ENCODE peak calls at places on chromosomes 6 and 20, in five cellular contexts. A is progenitor cell of endocrine pancreas, T is fibroblast of mammary gland, W is HFF-Myc, N is AG04450. X is an unnamed sample.

GRCh38 chr6:35610830-35611229 is 77.9 kb downstream of the FKBP5 start:
- DNase-seq in T (no peak), A (no peak), W (no peak), N (no peak), X (no peak)

GRCh38 chr20:6994452-6994851 is 227.0 kb downstream of the BMP2 start:
- DNase-seq in T (peak), N (no peak), A (no peak), W (no peak), X (peak)

GRCh38 chr6:104407957-104408356 is 451.8 kb downstream of the HACE1 start:
- DNase-seq in W (no peak), A (no peak), T (no peak), N (no peak), X (no peak)

GRCh38 chr6:21823371-21823770 is 229.8 kb downstream of the SOX4 start:
- DNase-seq in W (no peak), T (no peak), A (no peak), N (no peak), X (no peak)

GRCh38 chr20:35618372-35619131 is 2.9 kb downstream of the SPAG4 start:
- DNase-seq in A (no peak), T (peak), W (no peak), N (no peak), X (peak)

GRCh38 chr6:9999806-10000205 is 415.1 kb downstream of the TFAP2A start:
- DNase-seq in T (no peak), A (no peak), N (no peak), W (no peak), X (no peak)

GRCh38 chr6:145838305-145838704 is 23.7 kb upstream of the FBXO30 start:
- DNase-seq in T (no peak), N (no peak), A (no peak), W (no peak), X (peak)

GRCh38 chr6:48388045-48388444 is 277.0 kb upstream of the PTCHD4 start:
- DNase-seq in W (no peak), A (no peak), T (no peak), N (no peak), X (no peak)

GRCh38 chr6:126307859-126308258 is 32.1 kb upstream of the CENPW start:
- DNase-seq in W (peak), N (peak), A (no peak), T (peak), X (peak)

GRCh38 chr20:53133134-53133533 is 161.0 kb downstream of the TSHZ2 start:
- DNase-seq in N (no peak), T (no peak), A (no peak), W (no peak), X (no peak)

GRCh38 chr20:25083141-25083772 is 1.3 kb upstream of the VSX1 start:
- DNase-seq in N (no peak), W (no peak), T (no peak), A (no peak), X (no peak)

GRCh38 chr6:31768717-31769257 is 6.3 kb downstream of the SAPCD1 start:
- DNase-seq in A (no peak), T (no peak), N (no peak), W (no peak), X (no peak)

GRCh38 chr20:9256359-9256758 is 187.5 kb downstream of the PLCB4 start:
- DNase-seq in T (no peak), N (no peak), A (no peak), W (no peak), X (no peak)

GRCh38 chr20:17622851-17623508 is 53.1 kb downstream of the DSTN start:
- DNase-seq in T (no peak), A (no peak), N (no peak), W (no peak), X (no peak)

GRCh38 chr6:143680157-143680556 is 2.4 kb downstream of the PHACTR2 start:
- DNase-seq in W (no peak), T (no peak), N (no peak), A (no peak), X (peak)

GRCh38 chr6:159169557-159170332 is 545 bp downstream of the FNDC1 start:
- DNase-seq in N (no peak), T (peak), A (peak), W (no peak), X (peak)

GRCh38 chr6:137190710-137191109 is 17.3 kb upstream of the IL22RA2 start:
- DNase-seq in A (no peak), N (no peak), W (no peak), T (no peak), X (no peak)

GRCh38 chr6:137191670-137192069 is 18.2 kb upstream of the IL22RA2 start:
- DNase-seq in T (peak), A (no peak), W (no peak), N (no peak), X (no peak)

GRCh38 chr6:137191238-137191637 is 17.8 kb upstream of the IL22RA2 start:
- DNase-seq in T (no peak), N (no peak), W (no peak), A (no peak), X (no peak)

GRCh38 chr6:137193256-137194070 is 20.0 kb upstream of the IL22RA2 start:
- DNase-seq in T (no peak), N (no peak), A (no peak), W (no peak), X (no peak)

DNA sequence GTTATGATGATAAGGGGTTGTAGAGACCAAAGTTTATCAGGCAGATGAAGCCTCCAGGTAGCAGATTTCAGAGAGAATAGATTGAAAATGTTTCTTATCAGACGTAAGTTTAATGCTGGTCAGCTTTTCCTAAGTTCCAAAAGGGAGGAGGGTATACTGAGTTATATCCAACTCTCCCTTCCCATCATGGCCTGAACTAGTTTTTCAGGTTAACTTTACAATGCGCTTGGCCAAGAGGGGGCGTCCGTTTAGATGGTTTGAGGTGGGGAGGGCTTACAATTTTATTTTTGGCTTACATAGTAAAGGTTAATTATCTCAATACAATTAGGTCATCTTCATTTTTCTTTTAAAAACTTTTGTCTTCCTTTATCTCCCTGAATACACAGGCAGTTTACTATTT is 19.4 kb upstream of the IL22RA2 start:
- DNase-seq in W (no peak), A (no peak), N (no peak), T (no peak), X (no peak)
- TF ChIP-seq CTCF in W (no peak), A (no peak), N (no peak), T (no peak), X (no peak)

GRCh38 chr20:51381557-51381956 is 161.0 kb downstream of the NFATC2 start:
- DNase-seq in A (no peak), N (no peak), W (no peak), T (no peak), X (no peak)
- TF ChIP-seq CTCF in A (no peak), N (no peak), W (no peak), T (no peak), X (no peak)

DNA sequence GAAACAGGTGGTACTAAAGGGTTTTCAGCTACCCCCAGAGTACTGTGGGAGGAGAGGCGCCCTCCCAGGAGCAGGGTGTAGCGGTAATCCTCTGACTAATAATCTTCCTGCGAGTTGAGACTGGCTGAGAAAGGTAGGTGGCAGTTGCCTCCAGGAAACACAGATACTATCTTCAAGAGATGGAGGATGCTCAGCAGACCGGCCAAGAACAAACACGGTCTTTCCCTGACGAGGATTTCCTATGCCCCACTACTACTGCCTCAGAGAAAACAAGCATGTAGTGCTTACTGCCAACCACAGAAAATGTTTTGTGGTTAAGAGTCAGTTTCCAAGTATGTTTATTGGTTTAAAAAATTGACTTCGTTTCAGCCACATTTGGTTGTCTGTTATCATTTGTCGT is 26.8 kb downstream of the C6orf89 start:
- DNase-seq in N (peak), W (peak), A (no peak), T (peak), X (peak)
- TF ChIP-seq CTCF in N (no peak), W (no peak), A (no peak), T (no peak), X (no peak)

DNA sequence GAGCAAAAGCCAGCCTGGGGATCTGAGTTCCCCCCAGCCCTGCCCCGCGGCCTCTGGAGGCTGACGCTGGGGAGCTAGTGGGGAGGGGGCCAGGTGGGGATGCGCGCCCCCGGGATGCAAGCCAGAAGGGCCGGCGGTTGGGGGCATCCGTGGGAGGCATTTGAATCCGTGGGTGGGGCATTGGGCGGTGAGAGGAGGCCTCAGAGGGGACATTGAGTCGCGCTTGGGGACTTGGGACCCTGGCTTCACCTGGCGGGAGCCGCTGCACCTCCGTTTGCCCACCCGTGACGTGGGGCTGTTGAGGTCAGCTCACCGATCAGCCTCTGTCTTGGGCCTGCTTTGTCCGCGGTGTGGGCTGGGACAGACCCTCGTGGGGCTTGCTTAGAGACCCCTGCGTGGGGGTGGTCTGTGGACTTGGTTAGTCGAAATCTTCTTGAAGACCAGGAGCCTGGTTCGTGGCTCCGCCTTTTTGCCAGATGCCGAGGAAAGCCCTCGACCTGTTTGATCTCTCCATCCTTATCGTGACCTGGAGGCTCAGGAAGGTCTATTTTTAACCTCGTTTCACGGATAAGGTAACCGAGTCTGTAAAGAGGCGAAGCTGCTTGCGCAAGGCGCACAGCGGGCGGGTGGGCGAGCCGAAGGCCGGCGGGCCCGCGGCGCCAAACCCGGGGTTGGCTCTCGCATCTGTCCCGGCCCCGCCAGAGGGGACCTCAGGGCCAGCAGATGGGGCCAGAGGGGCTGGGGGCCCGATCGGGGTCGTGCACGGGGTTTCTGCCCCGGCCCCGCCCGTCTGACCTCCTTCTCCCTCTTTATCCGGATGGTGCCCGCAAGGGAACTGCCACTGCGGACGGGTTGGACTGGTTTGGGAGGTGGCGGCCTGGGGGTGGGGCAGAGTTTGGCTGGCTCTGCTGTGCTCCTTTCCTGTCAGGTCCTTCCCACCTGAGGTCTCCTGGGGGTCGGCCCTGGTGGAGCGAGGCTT is 8.3 kb downstream of the FAM110A start:
- DNase-seq in T (no peak), A (peak), N (no peak), W (no peak), X (no peak)
- TF ChIP-seq CTCF in T (no peak), A (peak), N (no peak), W (no peak), X (no peak)

GRCh38 chr6:98627129-98627775 is 207.1 kb upstream of the POU3F2 start:
- DNase-seq in W (no peak), A (no peak), T (no peak), N (no peak), X (no peak)
- TF ChIP-seq CTCF in W (no peak), A (no peak), T (no peak), N (no peak), X (no peak)

GRCh38 chr6:165676435-165677068 is 13.5 kb upstream of the PDE10A start:
- DNase-seq in A (no peak), W (no peak), T (peak), N (no peak), X (peak)
- TF ChIP-seq CTCF in A (no peak), W (no peak), T (peak), N (no peak), X (peak)

DNA sequence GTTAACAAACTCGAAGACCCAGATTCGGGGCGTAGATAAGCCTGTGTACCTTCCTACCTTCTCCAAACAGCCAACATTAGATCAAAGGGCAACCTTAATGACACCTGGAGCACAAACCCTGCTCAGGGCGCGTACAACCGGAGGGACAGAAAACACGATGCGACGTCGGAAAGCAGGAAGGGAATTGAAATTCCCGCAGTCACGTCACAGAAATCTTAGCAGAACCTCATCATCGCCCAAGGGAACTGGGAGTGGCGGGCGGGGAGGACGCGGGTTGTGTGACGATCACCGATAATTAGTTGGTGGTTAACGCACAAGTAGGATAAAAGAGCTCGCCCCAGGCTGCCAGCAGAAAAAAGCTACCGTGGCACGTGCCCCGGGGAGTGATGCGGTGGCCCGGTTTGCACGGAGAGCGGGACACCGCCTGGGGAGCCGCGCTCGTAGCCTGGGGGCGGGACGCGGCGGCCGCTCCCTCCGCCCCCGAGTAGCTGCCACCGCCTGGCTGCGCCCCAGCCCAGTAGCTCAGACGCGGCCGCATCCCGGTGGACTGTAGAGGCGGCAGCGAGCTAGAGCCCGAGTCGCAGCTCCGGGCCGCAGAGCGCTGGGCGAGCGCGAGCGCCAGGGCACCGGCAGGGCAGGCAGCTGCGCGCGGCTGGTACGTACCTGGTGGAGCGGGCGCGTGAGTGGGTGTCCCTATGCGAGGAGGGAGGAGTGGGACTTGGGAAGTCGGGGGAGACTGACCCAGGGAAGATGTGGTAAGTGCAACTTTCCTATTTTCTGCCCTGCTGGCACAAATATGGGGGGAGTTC is at the start of gene PKIB:
- DNase-seq in T (peak), A (peak), W (peak), N (no peak), X (peak)
- TF ChIP-seq CTCF in T (no peak), A (peak), W (peak), N (peak), X (no peak)

GRCh38 chr6:49966823-49967222 is 2.6 kb downstream of the DEFB113 start:
- DNase-seq in T (no peak), N (no peak), W (no peak), A (no peak), X (no peak)
- TF ChIP-seq CTCF in T (no peak), N (no peak), W (no peak), A (no peak), X (no peak)

DNA sequence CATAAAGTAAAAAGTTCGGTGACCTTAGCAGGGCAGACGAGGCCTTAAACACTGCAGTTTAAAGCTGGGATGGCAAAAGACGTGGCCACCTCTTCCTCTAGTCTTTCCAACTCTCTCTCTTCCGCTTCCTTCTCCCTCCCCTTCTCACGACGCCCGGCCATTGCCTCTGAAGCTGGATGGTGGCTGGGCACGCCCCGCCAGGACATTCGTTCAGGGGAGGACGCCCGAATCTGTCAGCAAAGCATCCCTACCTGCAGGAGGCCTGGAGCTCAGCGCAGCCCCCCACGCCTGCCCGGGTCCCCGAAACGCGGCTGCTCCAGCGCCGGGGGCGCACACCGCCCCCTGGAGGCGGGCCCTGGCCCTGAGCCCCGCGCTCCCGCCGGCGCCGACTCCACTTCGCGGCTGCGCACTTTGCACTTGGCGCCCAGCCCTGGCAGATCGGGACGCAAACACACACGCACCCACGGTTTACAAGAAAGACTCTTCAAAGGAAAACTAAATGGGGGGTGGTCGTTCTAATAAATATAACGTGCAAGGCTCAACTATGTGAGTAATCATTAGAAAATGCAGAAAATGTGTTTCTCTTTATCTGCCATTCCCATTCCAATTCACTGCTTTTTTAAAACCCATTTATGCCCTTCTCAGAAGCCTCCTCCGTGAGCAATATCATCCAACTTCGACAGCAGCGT is 54.7 kb upstream of the FOXC1 start:
- DNase-seq in N (no peak), T (peak), W (no peak), A (no peak), X (peak)
- TF ChIP-seq CTCF in N (peak), T (no peak), W (peak), A (peak), X (peak)